ENCODE peak calls at places on chromosomes 11 and 22, in five cellular contexts. I is coronary artery; W is stimulated activated CD4-positive, alpha-beta T cell treated with anti-CD3 and anti-CD28 coated beads, Interleukin-12 subunit alpha, Interleukin-12 subunit beta, amount 100 ng/mL, for 4 hours; V is NCI-H1105; U is ecto neural progenitor cell. R is an unnamed sample.

GRCh38 chr11:18853086-18853720 is 61.6 kb upstream of the PTPN5 start:
- DNase-seq in U (peak; percentile 48), V (peak; percentile 46), W (no peak), I (no peak), R (no peak)

GRCh38 chr11:67024410-67024809 is 1.5 kb downstream of the SYT12 start:
- DNase-seq in V (no peak), W (peak; percentile 32), I (no peak), U (no peak), R (no peak)

GRCh38 chr22:35043251-35043931 is 22.6 kb upstream of the ISX start:
- DNase-seq in V (no peak), I (no peak), U (no peak), W (no peak), R (no peak)

GRCh38 chr22:43152001-43152354 is 619 bp downstream of the TSPO start:
- DNase-seq in I (no peak), V (no peak), W (no peak), U (no peak), R (no peak)

GRCh38 chr11:35641206-35641885 is 21.2 kb upstream of the TRIM44 start:
- DNase-seq in I (no peak), W (no peak), U (no peak), V (no peak), R (no peak)

GRCh38 chr11:125062196-125062930 is 742 bp upstream of the SLC37A2 start:
- DNase-seq in U (no peak), W (no peak), V (no peak), I (no peak), R (no peak)

GRCh38 chr11:107040447-107041444 is 22.5 kb upstream of the GUCY1A2 start:
- DNase-seq in W (no peak), I (no peak), U (no peak), V (no peak), R (no peak)

GRCh38 chr11:72426758-72427157 is 7.6 kb downstream of the CLPB start:
- DNase-seq in I (no peak), U (no peak), V (no peak), W (no peak), R (no peak)

GRCh38 chr22:40215266-40215665 is 37.5 kb downstream of the TNRC6B start:
- DNase-seq in W (no peak), V (no peak), I (peak; percentile 50), U (peak; percentile 34), R (peak; percentile 40)

GRCh38 chr11:107054391-107054790 is 36.1 kb upstream of the GUCY1A2 start:
- DNase-seq in U (no peak), I (no peak), W (no peak), V (no peak), R (no peak)

GRCh38 chr11:57778318-57779037 is 16.9 kb downstream of the CTNND1 start:
- DNase-seq in V (peak; percentile 29), I (peak; percentile 94), W (no peak), U (peak; percentile 84), R (peak; percentile 96)

GRCh38 chr22:38467904-38468760 is at the start of gene KDELR3:
- DNase-seq in U (peak; percentile 63), I (no peak), V (no peak), W (peak; percentile 62), R (peak; percentile 90)

GRCh38 chr11:76810151-76810853 is 27.1 kb downstream of the TSKU start:
- DNase-seq in V (no peak), U (no peak), W (peak; percentile 43), I (peak; percentile 64), R (no peak)

GRCh38 chr11:122796128-122796717 is 42.1 kb upstream of the CRTAM start:
- DNase-seq in W (peak; percentile 67), V (peak; percentile 39), I (no peak), U (peak; percentile 65), R (peak; percentile 63)

GRCh38 chr11:87447606-87448005 is 409.9 kb downstream of the TMEM135 start:
- DNase-seq in W (no peak), V (no peak), I (no peak), U (no peak), R (no peak)

GRCh38 chr22:39215430-39216142 is 29.2 kb downstream of the PDGFB start:
- DNase-seq in V (no peak), W (no peak), U (peak; percentile 48), I (peak; percentile 61), R (no peak)

GRCh38 chr11:57213282-57214086 is 23.6 kb downstream of the APLNR start:
- DNase-seq in W (no peak), U (peak; percentile 88), V (no peak), I (no peak), R (no peak)

GRCh38 chr11:95134491-95134890 is 44.8 kb downstream of the ENDOD1 start:
- DNase-seq in V (peak; percentile 86), W (no peak), U (no peak), I (no peak), R (peak; percentile 49)

GRCh38 chr11:123973816-123974215 is 3.8 kb downstream of the OR10S1 start:
- DNase-seq in I (no peak), W (no peak), U (no peak), V (no peak), R (no peak)

GRCh38 chr22:42273855-42274451 is 3.5 kb upstream of the TCF20 start:
- DNase-seq in U (no peak), V (no peak), W (no peak), I (no peak), R (no peak)

GRCh38 chr11:74754507-74755255 is 6.0 kb downstream of the RNF169 start:
- DNase-seq in I (no peak), U (no peak), V (no peak), W (no peak), R (no peak)

GRCh38 chr11:35166369-35167360 is 27.7 kb downstream of the CD44 start:
- DNase-seq in W (no peak), I (no peak), U (no peak), V (no peak), R (no peak)

GRCh38 chr11:30326114-30326783 is 3.3 kb downstream of the ARL14EP start:
- DNase-seq in U (no peak), I (no peak), W (no peak), V (no peak), R (no peak)

GRCh38 chr22:31062566-31063230 is 18.4 kb upstream of the SMTN start:
- DNase-seq in I (no peak), W (no peak), U (no peak), V (no peak), R (no peak)

GRCh38 chr11:123357990-123358827 is 71.9 kb upstream of the GRAMD1B start:
- DNase-seq in U (peak; percentile 67), W (peak; percentile 15), I (no peak), V (peak; percentile 75), R (peak; percentile 47)

GRCh38 chr11:48003926-48004325 is 23.6 kb downstream of the PTPRJ start:
- DNase-seq in V (no peak), W (no peak), I (no peak), U (no peak), R (no peak)

GRCh38 chr22:35761037-35761436 is 43.4 kb downstream of the APOL5 start:
- DNase-seq in W (no peak), U (no peak), I (no peak), V (no peak), R (no peak)

GRCh38 chr11:123729602-123730001 is 11.9 kb downstream of the ZNF202 start:
- DNase-seq in I (no peak), V (no peak), W (no peak), U (no peak), R (no peak)

GRCh38 chr11:128942272-128942612 is 429 bp downstream of the TP53AIP1 start:
- DNase-seq in U (no peak), I (no peak), W (no peak), V (no peak), R (no peak)

GRCh38 chr11:120346233-120346632 is 10.0 kb downstream of the ARHGEF12 start:
- DNase-seq in V (no peak), I (no peak), W (no peak), U (no peak), R (no peak)

GRCh38 chr11:59899532-59899931 is 20.9 kb downstream of the OOSP3 start:
- DNase-seq in V (no peak), I (no peak), W (no peak), U (no peak), R (no peak)

GRCh38 chr11:64230209-64230984 is at the start of gene DNAJC4:
- DNase-seq in U (peak; percentile 94), I (no peak), V (peak; percentile 96), W (peak; percentile 85), R (peak; percentile 94)

GRCh38 chr11:6315811-6316425 is 4.4 kb downstream of the CAVIN3 start:
- DNase-seq in I (peak; percentile 81), U (peak; percentile 76), W (peak; percentile 1), V (no peak), R (peak; percentile 78)

GRCh38 chr11:93484716-93485115 is 58.5 kb downstream of the SMCO4 start:
- DNase-seq in W (no peak), I (no peak), V (no peak), U (no peak), R (no peak)

GRCh38 chr22:31692186-31692886 is 30.3 kb upstream of the PISD start:
- DNase-seq in U (no peak), W (no peak), V (no peak), I (no peak), R (no peak)

GRCh38 chr11:95799531-95799930 is 9.2 kb downstream of the CEP57 start:
- DNase-seq in I (no peak), W (no peak), V (no peak), U (no peak), R (no peak)

GRCh38 chr22:44658371-44658953 is 43.5 kb upstream of the PRR5 start:
- DNase-seq in I (no peak), W (no peak), V (no peak), U (peak; percentile 71), R (peak; percentile 82)

R was measured in right cardiac atrium.